ENCODE peak calls at places on chromosome 10, in five cellular contexts. Z is SK-N-SH, O is stomach, H is Panc1, X is suprapubic skin. T is an unnamed sample.

GRCh38 chr10:43267811-43268210 is 946 bp upstream of the RASGEF1A start:
- DNase-seq in O (no peak), Z (no peak), H (no peak), X (peak; percentile 47), T (no peak)

GRCh38 chr10:35442006-35442405 is 105.7 kb downstream of the CCNY start:
- DNase-seq in H (no peak), Z (no peak), X (no peak), O (no peak), T (no peak)

GRCh38 chr10:34889004-34889869 is 74.1 kb upstream of the PARD3 start:
- DNase-seq in H (no peak), X (no peak), O (no peak), Z (no peak), T (no peak)

GRCh38 chr10:123636598-123637325 is 29.4 kb upstream of the GPR26 start:
- DNase-seq in O (no peak), X (peak; percentile 26), H (no peak), Z (no peak), T (no peak)

GRCh38 chr10:47354162-47354561 is 6.0 kb downstream of the RBP3 start:
- DNase-seq in Z (no peak), O (no peak), X (peak; percentile 56), H (no peak), T (no peak)

GRCh38 chr10:102917314-102917961 is 656 bp upstream of the CNNM2 start:
- DNase-seq in O (peak; percentile 85), H (peak; percentile 35), X (peak; percentile 94), Z (peak; percentile 78), T (peak; percentile 86)

GRCh38 chr10:110278562-110278961 is 26.2 kb downstream of the SMNDC1 start:
- DNase-seq in Z (no peak), O (no peak), X (no peak), H (no peak), T (no peak)

GRCh38 chr10:69009360-69009759 is 20.8 kb downstream of the KIFBP start:
- DNase-seq in Z (no peak), X (no peak), H (no peak), O (no peak), T (no peak)

GRCh38 chr10:77308084-77308732 is 329.4 kb downstream of the KCNMA1 start:
- DNase-seq in H (no peak), Z (no peak), O (no peak), X (no peak), T (no peak)

GRCh38 chr10:90179696-90180407 is 478.5 kb downstream of the KIF20B start:
- DNase-seq in X (no peak), H (peak; percentile 38), O (no peak), Z (no peak), T (no peak)

GRCh38 chr10:71531485-71532446 is 135.0 kb downstream of the CDH23 start:
- DNase-seq in X (no peak), H (no peak), O (no peak), Z (no peak), T (no peak)

GRCh38 chr10:83425306-83425705 is 714.0 kb upstream of the GHITM start:
- DNase-seq in Z (no peak), O (no peak), X (no peak), H (no peak), T (no peak)

GRCh38 chr10:81814842-81815241 is 60.2 kb upstream of the NRG3 start:
- DNase-seq in O (no peak), H (no peak), X (no peak), Z (no peak), T (no peak)

GRCh38 chr10:6593140-6593740 is 13.2 kb upstream of the PRKCQ start:
- DNase-seq in H (no peak), X (no peak), Z (peak; percentile 12), O (no peak), T (no peak)

GRCh38 chr10:60536529-60537114 is 146.9 kb upstream of the ANK3 start:
- DNase-seq in H (peak; percentile 41), O (no peak), X (no peak), Z (no peak), T (no peak)

GRCh38 chr10:97153276-97153850 is 32.4 kb downstream of the SLIT1 start:
- DNase-seq in H (no peak), X (no peak), Z (peak; percentile 79), O (no peak), T (no peak)

GRCh38 chr10:97015199-97015693 is 170.5 kb downstream of the SLIT1 start:
- DNase-seq in X (no peak), H (no peak), O (no peak), Z (no peak), T (no peak)

GRCh38 chr10:29648983-29649268 is 14.2 kb upstream of the SVIL start:
- DNase-seq in H (no peak), X (no peak), O (no peak), Z (no peak), T (peak; percentile 29)

GRCh38 chr10:116879817-116880216 is 30.5 kb downstream of the ENO4 start:
- DNase-seq in X (no peak), Z (no peak), O (no peak), H (no peak), T (no peak)

GRCh38 chr10:3071405-3072198 is 4.3 kb downstream of the PFKP start:
- DNase-seq in H (peak; percentile 85), Z (no peak), O (no peak), X (no peak), T (no peak)

GRCh38 chr10:77505431-77506334 is 131.9 kb downstream of the KCNMA1 start:
- DNase-seq in X (no peak), O (no peak), H (peak; percentile 85), Z (no peak), T (no peak)

GRCh38 chr10:84205049-84205852 is 10.9 kb downstream of the CDHR1 start:
- DNase-seq in Z (peak; percentile 83), H (peak; percentile 55), O (peak; percentile 36), X (peak; percentile 79), T (peak; percentile 81)

GRCh38 chr10:84176836-84177474 is 3.4 kb downstream of the GPR15LG start:
- DNase-seq in H (no peak), O (no peak), X (peak; percentile 65), Z (no peak), T (no peak)

GRCh38 chr10:95327367-95327766 is 36.6 kb upstream of the PDLIM1 start:
- DNase-seq in Z (peak; percentile 48), O (peak; percentile 86), H (no peak), X (no peak), T (peak; percentile 48)

GRCh38 chr10:67114945-67115344 is 189.1 kb downstream of the LRRTM3 start:
- DNase-seq in O (no peak), X (no peak), Z (no peak), H (no peak), T (no peak)

GRCh38 chr10:13092446-13093102 is 7.4 kb upstream of the OPTN start:
- DNase-seq in X (no peak), Z (no peak), H (no peak), O (no peak), T (no peak)

GRCh38 chr10:132412316-132413192 is 15.6 kb downstream of the PWWP2B start:
- DNase-seq in O (no peak), X (no peak), Z (peak; percentile 40), H (no peak), T (no peak)

GRCh38 chr10:132414402-132415016 is 17.5 kb downstream of the PWWP2B start:
- DNase-seq in O (no peak), X (no peak), H (no peak), Z (no peak), T (no peak)

GRCh38 chr10:132411561-132412253 is 14.7 kb downstream of the PWWP2B start:
- DNase-seq in Z (peak; percentile 75), H (no peak), O (peak; percentile 69), X (no peak), T (peak; percentile 64)

GRCh38 chr10:132415255-132415654 is 18.3 kb downstream of the PWWP2B start:
- DNase-seq in X (no peak), Z (no peak), H (no peak), O (no peak), T (no peak)

DNA sequence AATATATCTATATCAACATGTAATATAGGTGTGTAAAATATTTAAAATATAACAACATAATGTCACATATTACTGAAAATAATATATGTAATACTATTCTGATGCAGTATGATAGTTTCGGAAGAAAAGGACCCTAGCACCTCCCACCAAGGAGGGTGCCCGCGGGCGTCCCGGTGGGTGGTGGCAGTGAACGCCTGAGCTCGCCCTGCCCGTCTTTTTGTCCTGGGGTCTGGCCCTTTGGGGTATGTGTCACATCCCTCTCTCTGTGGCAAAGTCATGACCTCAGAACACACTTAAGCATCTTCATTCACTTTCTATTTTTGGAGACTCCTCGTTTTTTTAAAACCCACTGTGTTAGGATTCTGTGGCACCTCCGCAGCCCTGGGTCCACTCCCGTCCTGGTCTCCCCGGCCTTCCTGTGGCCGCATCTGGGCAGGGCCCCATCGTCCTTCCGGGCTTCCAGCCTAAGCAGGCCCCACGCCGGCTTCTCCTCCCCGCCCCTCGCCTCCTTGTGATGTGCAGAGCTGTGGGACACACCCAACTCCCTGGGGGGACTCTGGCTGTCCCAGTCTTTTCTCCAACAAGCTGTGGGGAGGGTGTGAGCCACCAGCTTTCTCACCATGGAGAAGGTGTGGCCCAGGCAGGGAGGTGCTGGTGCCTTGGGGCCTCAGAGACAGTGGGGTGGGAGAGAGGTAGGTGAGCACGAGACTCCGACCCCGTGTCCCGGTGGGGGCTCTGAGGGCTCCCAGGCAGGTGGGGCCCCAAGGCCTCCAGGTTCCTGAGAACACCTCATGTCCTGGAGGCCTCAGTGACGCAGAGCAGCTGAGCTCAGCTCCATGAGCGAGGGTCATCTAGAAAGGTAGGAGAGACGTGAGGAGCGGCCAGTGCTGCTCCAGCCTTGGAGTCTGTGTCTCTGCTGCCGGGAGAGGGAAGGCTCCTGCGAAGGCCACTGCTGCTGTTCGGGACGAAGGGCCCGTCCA is 16.5 kb downstream of the PWWP2B start:
- DNase-seq in X (no peak), Z (no peak), H (no peak), O (no peak), T (no peak)
- TF ChIP-seq POLR2AphosphoS5 in X (no peak), Z (no peak), H (no peak), O (no peak), T (no peak)

GRCh38 chr10:129861776-129862530 is 102.1 kb downstream of the EBF3 start:
- DNase-seq in H (no peak), O (no peak), Z (no peak), X (no peak), T (no peak)
- TF ChIP-seq POLR2AphosphoS5 in H (no peak), O (no peak), Z (no peak), X (no peak), T (no peak)

DNA sequence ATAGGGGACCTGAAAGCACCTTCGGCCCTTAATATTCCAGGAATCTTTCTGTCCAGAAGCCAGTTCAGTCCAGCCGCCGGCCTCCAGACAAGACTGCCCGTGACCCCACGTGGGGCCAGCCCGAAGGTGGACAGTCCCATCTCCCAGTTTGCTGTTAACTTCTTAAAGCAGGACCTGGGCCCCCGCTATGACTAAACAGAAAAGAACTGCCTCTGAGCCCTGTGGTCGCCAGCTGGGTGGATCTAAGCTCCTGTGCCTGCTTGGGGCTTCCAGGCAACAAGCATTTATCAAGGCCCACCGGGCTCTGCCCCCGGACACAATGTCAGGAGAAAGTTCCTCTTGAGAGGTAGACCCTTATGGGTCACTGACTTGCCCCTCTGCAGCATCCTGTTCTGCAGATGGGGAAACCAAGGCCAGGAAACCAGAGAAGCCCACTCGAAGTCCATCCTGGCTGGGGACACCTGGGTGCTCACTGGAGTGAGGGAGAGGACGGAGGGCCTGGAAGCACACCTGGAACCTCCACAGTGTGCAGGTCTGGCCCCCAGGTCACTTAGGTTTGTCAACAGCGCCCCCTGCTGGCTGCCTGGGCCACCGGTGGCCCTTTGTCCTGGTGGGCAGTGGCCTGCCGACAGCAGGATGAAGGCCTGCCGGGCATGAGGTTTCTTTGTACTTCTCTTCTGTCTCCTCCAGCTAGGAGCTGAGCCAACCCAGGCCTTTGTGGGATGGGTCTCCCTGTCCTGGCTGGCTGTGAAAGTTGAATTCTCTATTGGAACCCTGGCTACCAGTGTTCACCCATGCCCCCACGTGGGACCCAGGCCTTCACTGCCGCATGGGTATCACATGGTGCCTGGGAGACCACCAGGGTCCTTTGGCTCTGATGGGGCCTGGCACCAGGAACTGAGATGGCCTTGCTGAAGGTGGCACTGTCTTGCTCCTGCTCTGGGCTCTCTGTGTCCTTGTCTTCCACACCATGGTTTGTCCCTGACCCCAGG is 128.0 kb downstream of the ZMIZ1 start:
- DNase-seq in H (no peak), Z (peak; percentile 85), O (peak; percentile 82), X (peak; percentile 90), T (peak; percentile 82)
- TF ChIP-seq POLR2AphosphoS5 in H (no peak), Z (no peak), O (peak; percentile 9), X (no peak), T (no peak)

GRCh38 chr10:125661942-125662515 is 20.9 kb downstream of the TEX36 start:
- DNase-seq in X (no peak), O (no peak), H (no peak), Z (no peak), T (no peak)
- TF ChIP-seq POLR2AphosphoS5 in X (no peak), O (no peak), H (no peak), Z (no peak), T (no peak)

T was measured in transverse colon.